ENCODE peak calls at places on chromosomes 3 and 15, in ten cellular contexts. V is GM23248, C is mammary epithelial cell, G is fibroblast of lung, M is OCI-LY7, L is IMR-90, I is mesendoderm, S is mesenchymal stem cell, K is A549, A is keratinocyte. O is an unnamed sample.

GRCh38 chr3:126113733-126114132 is 29.8 kb upstream of the SLC41A3 start:
- DNase-seq in V (peak; percentile 32), C (no peak), G (no peak), M (peak; percentile 18), L (no peak), I (peak; percentile 35), S (no peak), K (peak; percentile 31), A (no peak), O (no peak)

GRCh38 chr3:121924734-121925133 is 30.5 kb downstream of the SLC15A2 start:
- DNase-seq in V (no peak), C (no peak), G (no peak), M (no peak), L (no peak), I (peak; percentile 69), S (no peak), K (no peak), A (no peak), O (no peak)

GRCh38 chr3:124467980-124468902 is 262.0 kb upstream of the UMPS start:
- DNase-seq in V (peak; percentile 51), C (peak; percentile 24), G (peak; percentile 52), M (peak; percentile 48), L (peak; percentile 40), I (peak; percentile 72), S (peak; percentile 56), K (peak; percentile 65), A (no peak), O (peak; percentile 26)

GRCh38 chr15:40097968-40098476 is 10.7 kb downstream of the BMF start:
- DNase-seq in V (peak; percentile 68), C (no peak), G (peak; percentile 36), M (peak; percentile 70), L (no peak), I (no peak), S (peak; percentile 60), K (no peak), A (no peak), O (no peak)

GRCh38 chr3:15306979-15307359 is 25.4 kb downstream of the SH3BP5 start:
- DNase-seq in V (no peak), C (no peak), G (no peak), M (no peak), L (no peak), I (no peak), S (no peak), K (no peak), A (no peak), O (no peak)

GRCh38 chr3:15610083-15610482 is 8.5 kb downstream of the BTD start:
- DNase-seq in V (peak; percentile 87), C (peak; percentile 83), G (peak; percentile 86), M (no peak), L (peak; percentile 75), I (no peak), S (peak; percentile 75), K (peak; percentile 64), A (peak; percentile 32), O (peak; percentile 21)

GRCh38 chr3:57893668-57894067 is 114.6 kb upstream of the FLNB start:
- DNase-seq in V (no peak), C (no peak), G (no peak), M (no peak), L (no peak), I (no peak), S (no peak), K (no peak), A (no peak), O (no peak)

GRCh38 chr3:194779729-194780224 is 94.1 kb downstream of the FAM43A start:
- DNase-seq in V (peak; percentile 51), C (no peak), G (no peak), M (no peak), L (no peak), I (no peak), S (peak; percentile 5), K (no peak), A (no peak), O (no peak)

GRCh38 chr15:71104636-71105035 is 10.6 kb upstream of the THSD4 start:
- DNase-seq in V (no peak), C (no peak), G (no peak), M (no peak), L (no peak), I (no peak), S (no peak), K (no peak), A (no peak), O (no peak)

GRCh38 chr3:81872566-81872965 is 111.1 kb upstream of the GBE1 start:
- DNase-seq in V (no peak), C (no peak), G (peak; percentile 14), M (no peak), L (no peak), I (no peak), S (no peak), K (no peak), A (no peak), O (no peak)

GRCh38 chr15:39287322-39288195 is 293.3 kb upstream of the THBS1 start:
- DNase-seq in V (peak; percentile 68), C (peak; percentile 84), G (no peak), M (no peak), L (peak; percentile 73), I (no peak), S (peak; percentile 68), K (no peak), A (peak; percentile 53), O (no peak)

GRCh38 chr3:113574213-113574612 is 41.9 kb downstream of the SIDT1 start:
- DNase-seq in V (no peak), C (no peak), G (no peak), M (no peak), L (no peak), I (no peak), S (no peak), K (no peak), A (no peak), O (no peak)
- H3K4me2 ChIP-seq in V (no peak overlapping the region), C (no peak overlapping the region), G (no peak overlapping the region), M (no peak overlapping the region), L (no peak overlapping the region), I (no peak overlapping the region), S (no peak overlapping the region), K (peak overlapping the region; percentile 49), A (no peak overlapping the region), O (no peak overlapping the region)

DNA sequence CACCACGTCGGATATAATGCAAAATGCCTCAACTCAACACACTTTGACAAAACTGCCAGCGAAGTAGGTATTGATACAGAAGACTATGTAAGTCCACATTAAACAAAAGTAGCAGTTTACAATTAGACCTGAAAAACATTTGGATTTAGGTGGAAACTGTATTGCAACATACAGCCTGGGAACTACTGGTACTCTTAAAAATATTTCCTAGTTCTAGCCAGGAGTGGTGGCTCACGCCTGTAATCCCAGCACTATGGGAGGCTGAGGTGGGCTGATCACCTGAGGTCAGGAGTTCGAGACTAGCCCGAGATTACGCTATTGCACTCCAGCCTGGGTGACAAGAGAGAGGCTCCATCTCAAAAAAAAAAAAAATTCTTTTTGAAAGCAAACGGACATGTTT is 246.2 kb downstream of the ZBTB20 start:
- DNase-seq in V (peak; percentile 45), C (no peak), G (no peak), M (no peak), L (no peak), I (no peak), S (no peak), K (no peak), A (no peak), O (no peak)
- H3K4me3 ChIP-seq in V (peak overlapping the region; percentile 84), C (peak overlapping the region; percentile 45), G (peak overlapping the region; percentile 65), M (no peak overlapping the region), L (peak overlapping the region; percentile 28), I (no peak overlapping the region), S (no peak overlapping the region), K (peak overlapping the region; percentile 38), A (no peak overlapping the region), O (no peak overlapping the region)

DNA sequence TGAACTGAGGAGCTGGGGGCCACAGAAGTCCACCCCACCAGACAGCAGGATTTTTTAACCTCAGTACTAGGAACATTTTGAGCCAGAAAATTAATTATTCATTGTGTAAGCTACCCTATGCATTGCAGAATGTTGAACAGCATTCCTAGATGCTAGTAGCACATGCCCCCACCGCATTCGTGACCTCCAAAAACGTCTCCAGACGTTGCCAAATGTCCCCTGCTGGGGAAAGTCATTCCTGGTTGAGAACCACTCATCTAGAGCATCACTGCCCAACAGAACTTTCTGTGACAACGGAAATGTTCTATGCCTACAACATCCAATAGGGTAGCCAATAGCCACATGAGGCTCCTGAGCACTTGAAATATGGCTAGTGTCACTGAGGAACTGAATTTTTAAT is 333.5 kb downstream of the FOXP1 start:
- DNase-seq in V (no peak), C (no peak), G (no peak), M (no peak), L (no peak), I (no peak), S (no peak), K (no peak), A (no peak), O (no peak)
- H3K4me2 ChIP-seq in V (no peak overlapping the region), C (no peak overlapping the region), G (no peak overlapping the region), M (no peak overlapping the region), L (no peak overlapping the region), I (no peak overlapping the region), S (no peak overlapping the region), K (no peak overlapping the region), A (no peak overlapping the region), O (no peak overlapping the region)

GRCh38 chr3:196219194-196219969 is 3.0 kb downstream of the SLC51A start:
- DNase-seq in V (peak; percentile 97), C (peak; percentile 90), G (peak; percentile 83), M (peak; percentile 59), L (peak; percentile 88), I (peak; percentile 78), S (peak; percentile 91), K (no peak), A (peak; percentile 26), O (no peak)
- H3K4me3 ChIP-seq in V (peak overlapping the region; percentile 66), C (no peak overlapping the region), G (peak overlapping the region; percentile 12), M (peak overlapping the region; percentile 28), L (peak overlapping the region; percentile 9), I (no peak overlapping the region), S (no peak overlapping the region), K (no peak overlapping the region), A (peak overlapping the region; percentile 15), O (no peak overlapping the region)